ENCODE peak calls at places on chromosome 6, in ten cellular contexts. N is IMR-90, J is kidney, T is fibroblast of pulmonary artery, B is foreskin fibroblast, U is epithelial cell of esophagus, K is cardiac muscle cell, Z is pancreas, A is cardiac fibroblast, Y is fibroblast of lung. M is an unnamed sample.

GRCh38 chr6:121770943-121771342 is 335.5 kb downstream of the GJA1 start:
- DNase-seq in J (no peak), T (no peak), B (no peak), A (no peak), N (peak), Y (no peak), Z (no peak), K (no peak), U (peak), M (peak)

GRCh38 chr6:24936641-24937317 is 1.0 kb upstream of the RIPOR2 start:
- DNase-seq in N (peak), U (peak), J (no peak), Y (no peak), B (no peak), A (no peak), K (no peak), T (peak), Z (no peak), M (peak)

GRCh38 chr6:26183581-26184408 is 96.6 kb downstream of the HFE start:
- DNase-seq in K (peak), Y (peak), N (peak), J (peak), Z (peak), B (peak), A (peak), T (peak), U (peak), M (peak)

GRCh38 chr6:89475106-89475505 is 42.2 kb downstream of the ANKRD6 start:
- DNase-seq in A (no peak), J (no peak), Y (peak), B (no peak), Z (no peak), K (no peak), T (peak), N (no peak), U (peak), M (peak)

GRCh38 chr6:14016930-14017625 is 92.3 kb downstream of the RNF182 start:
- DNase-seq in B (no peak), Z (no peak), J (no peak), T (peak), U (peak), A (no peak), K (peak), Y (peak), N (peak), M (peak)

GRCh38 chr6:157074969-157075368 is 248.3 kb downstream of the TMEM242 start:
- DNase-seq in K (peak), A (peak), U (no peak), T (peak), B (no peak), J (no peak), Z (no peak), N (no peak), Y (no peak), M (no peak)

GRCh38 chr6:29737707-29738630 is 14.7 kb downstream of the HLA-F start:
- DNase-seq in T (peak), Y (peak), B (peak), N (peak), J (no peak), A (peak), Z (no peak), U (peak), K (peak), M (peak)

GRCh38 chr6:87074051-87074711 is 20.7 kb downstream of the CGA start:
- DNase-seq in Y (no peak), B (no peak), U (no peak), A (no peak), K (no peak), J (no peak), T (no peak), N (no peak), Z (no peak), M (no peak)

GRCh38 chr6:109800771-109801170 is 109.7 kb downstream of the FIG4 start:
- DNase-seq in Z (no peak), A (no peak), N (no peak), B (no peak), J (no peak), Y (no peak), T (no peak), K (no peak), U (peak), M (no peak)

GRCh38 chr6:141195251-141195832 is 937.4 kb upstream of the GJE1 start:
- DNase-seq in J (no peak), A (no peak), Z (no peak), K (no peak), B (no peak), T (no peak), N (no peak), Y (no peak), U (peak), M (no peak)

GRCh38 chr6:116615937-116616756 is at the start of gene RSPH4A:
- DNase-seq in A (peak), N (peak), K (peak), J (peak), B (peak), Y (peak), Z (peak), T (peak), U (peak), M (peak)
- TF ChIP-seq CTCF in A (no peak), N (peak), K (peak), J (peak), B (peak), Y (no peak), Z (no peak), T (peak), U (peak), M (peak)

GRCh38 chr6:118565317-118565960 is 17.3 kb downstream of the PLN start:
- DNase-seq in Z (no peak), K (no peak), J (no peak), T (no peak), N (peak), Y (no peak), A (no peak), U (peak), B (no peak), M (no peak)

GRCh38 chr6:118562248-118562647 is 14.2 kb downstream of the PLN start:
- DNase-seq in A (no peak), K (no peak), J (no peak), U (no peak), Y (no peak), Z (no peak), B (no peak), N (no peak), T (no peak), M (no peak)

GRCh38 chr6:118558811-118559217 is 10.7 kb downstream of the PLN start:
- DNase-seq in N (no peak), J (no peak), K (peak), B (no peak), Z (no peak), T (no peak), U (no peak), Y (no peak), A (no peak), M (peak)

GRCh38 chr6:118559659-118560058 is 11.6 kb downstream of the PLN start:
- DNase-seq in N (peak), K (no peak), B (no peak), Z (no peak), U (no peak), Y (no peak), T (no peak), A (no peak), J (no peak), M (peak)

GRCh38 chr6:118562959-118563358 is 14.9 kb downstream of the PLN start:
- DNase-seq in N (peak), T (peak), U (peak), A (peak), J (no peak), Y (no peak), K (no peak), Z (no peak), B (no peak), M (peak)
- H3K4me3 ChIP-seq in N (no peak), T (no peak), U (no peak), A (no peak), J (peak), Y (no peak), K (no peak), Z (no peak), B (no peak), M (no peak)

GRCh38 chr6:56843476-56844349 is 111.2 kb upstream of the BEND6 start:
- DNase-seq in B (peak), T (peak), N (peak), U (peak), Y (peak), K (peak), Z (peak), A (peak), J (peak), M (peak)
- TF ChIP-seq CTCF in B (peak), T (no peak), N (peak), U (peak), Y (peak), K (peak), Z (no peak), A (peak), J (peak), M (no peak)

DNA sequence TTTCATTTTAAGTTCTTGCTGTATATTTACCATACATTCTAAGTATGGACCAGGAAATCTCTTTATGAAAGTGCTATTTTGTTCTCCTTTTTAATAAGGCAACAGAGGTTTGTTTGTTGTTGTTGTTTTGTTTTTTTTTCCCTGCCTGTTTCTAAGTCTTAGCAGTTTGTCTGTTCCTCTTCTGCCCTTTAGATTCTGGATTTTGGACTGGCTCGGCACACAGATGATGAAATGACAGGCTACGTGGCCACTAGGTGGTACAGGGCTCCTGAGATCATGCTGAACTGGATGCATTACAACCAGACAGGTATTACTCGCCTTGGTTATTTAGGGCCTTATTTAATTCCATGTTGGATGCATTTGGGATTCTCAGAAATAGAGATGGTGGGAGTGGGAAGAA is 48.0 kb downstream of the MAPK14 start:
- DNase-seq in J (no peak), B (no peak), K (no peak), U (peak), Y (no peak), A (no peak), N (no peak), Z (no peak), T (no peak), M (no peak)
- H3K4me3 ChIP-seq in J (no peak), B (no peak), K (no peak), U (no peak), Y (no peak), A (no peak), N (no peak), Z (no peak), T (no peak), M (no peak)

GRCh38 chr6:22467645-22468044 is 101.7 kb upstream of the HDGFL1 start:
- DNase-seq in J (no peak), A (no peak), N (no peak), Y (no peak), T (no peak), Z (no peak), B (no peak), U (no peak), K (no peak), M (no peak)

GRCh38 chr6:22471369-22471690 is 98.0 kb upstream of the HDGFL1 start:
- DNase-seq in A (no peak), K (no peak), U (no peak), Y (no peak), T (no peak), B (no peak), J (no peak), N (no peak), Z (no peak), M (no peak)

GRCh38 chr6:22471746-22472145 is 97.6 kb upstream of the HDGFL1 start:
- DNase-seq in N (no peak), U (no peak), B (no peak), K (no peak), J (no peak), T (no peak), Z (no peak), Y (no peak), A (no peak), M (no peak)

GRCh38 chr6:22468566-22468965 is 100.8 kb upstream of the HDGFL1 start:
- DNase-seq in J (no peak), T (no peak), Y (no peak), B (no peak), N (peak), Z (no peak), K (no peak), U (no peak), A (no peak), M (peak)

GRCh38 chr6:22470454-22471368 is 98.7 kb upstream of the HDGFL1 start:
- DNase-seq in Z (no peak), T (peak), A (peak), U (peak), K (peak), Y (peak), J (no peak), N (peak), B (peak), M (peak)
- TF ChIP-seq CTCF in Z (no peak), T (peak), A (no peak), U (peak), K (peak), Y (peak), J (no peak), N (peak), B (no peak), M (peak)

GRCh38 chr6:159107451-159108260 is 61.5 kb upstream of the FNDC1 start:
- DNase-seq in A (no peak), T (no peak), Z (no peak), B (no peak), N (no peak), J (no peak), K (no peak), U (no peak), Y (no peak), M (no peak)
- H3K4me3 ChIP-seq in A (no peak), T (no peak), Z (no peak), B (no peak), N (no peak), J (no peak), K (no peak), U (no peak), Y (no peak), M (no peak)